ENCODE peak calls at places on chromosomes 11 and 22, in nine cellular contexts. P, Y, T, U, Z, Q, D, J and G are unnamed samples.

GRCh38 chr11:75475767-75476650 is 43.0 kb upstream of the KLHL35 start:
- DNase-seq in P (peak; percentile 6), Y (peak; percentile 30), T (peak; percentile 36), U (peak; percentile 49), Z (peak; percentile 33), Q (peak; percentile 69), D (peak; percentile 65), J (peak; percentile 45), G (no peak)

GRCh38 chr11:72741429-72741833 is 10.8 kb downstream of the ARAP1 start:
- DNase-seq in P (peak; percentile 41), Y (no peak), T (peak; percentile 86), U (peak; percentile 44), Z (peak; percentile 52), Q (no peak), D (no peak), J (no peak), G (no peak)

GRCh38 chr11:93957553-93957952 is 63.6 kb upstream of the HEPHL1 start:
- DNase-seq in P (no peak), Y (no peak), T (no peak), U (no peak), Z (no peak), Q (peak; percentile 58), D (no peak), J (no peak), G (no peak)

GRCh38 chr22:27719535-27720227 is 81.9 kb downstream of the MN1 start:
- DNase-seq in P (no peak), Y (peak; percentile 100), T (no peak), U (no peak), Z (no peak), Q (peak; percentile 46), D (peak; percentile 43), J (peak; percentile 100), G (peak; percentile 100)

GRCh38 chr11:5631969-5632635 is 7.3 kb downstream of the TRIM34 start:
- DNase-seq in P (no peak), Y (no peak), T (no peak), U (no peak), Z (no peak), Q (peak; percentile 44), D (no peak), J (no peak), G (no peak)

GRCh38 chr11:3037041-3037944 is 19.9 kb downstream of the CARS1 start:
- DNase-seq in P (peak; percentile 84), Y (peak; percentile 50), T (peak; percentile 91), U (peak; percentile 77), Z (peak; percentile 82), Q (peak; percentile 87), D (peak; percentile 80), J (peak; percentile 64), G (no peak)

GRCh38 chr11:131815631-131816030 is 445.2 kb downstream of the NTM start:
- DNase-seq in P (no peak), Y (no peak), T (no peak), U (no peak), Z (no peak), Q (no peak), D (no peak), J (no peak), G (no peak)

GRCh38 chr11:102205805-102206204 is 95.6 kb downstream of the YAP1 start:
- DNase-seq in P (no peak), Y (no peak), T (no peak), U (no peak), Z (no peak), Q (no peak), D (no peak), J (no peak), G (no peak)

GRCh38 chr11:131598305-131598704 is 227.9 kb downstream of the NTM start:
- DNase-seq in P (no peak), Y (no peak), T (no peak), U (no peak), Z (no peak), Q (no peak), D (no peak), J (no peak), G (no peak)

GRCh38 chr11:96237759-96238158 is 105.2 kb downstream of the MAML2 start:
- DNase-seq in P (no peak), Y (no peak), T (no peak), U (no peak), Z (no peak), Q (no peak), D (no peak), J (no peak), G (no peak)

GRCh38 chr11:34056672-34057071 is 5.1 kb downstream of the CAPRIN1 start:
- DNase-seq in P (no peak), Y (no peak), T (no peak), U (no peak), Z (no peak), Q (no peak), D (no peak), J (no peak), G (no peak)

GRCh38 chr11:95219599-95219998 is 11.4 kb downstream of the SESN3 start:
- DNase-seq in P (no peak), Y (no peak), T (no peak), U (no peak), Z (no peak), Q (no peak), D (no peak), J (no peak), G (no peak)

DNA sequence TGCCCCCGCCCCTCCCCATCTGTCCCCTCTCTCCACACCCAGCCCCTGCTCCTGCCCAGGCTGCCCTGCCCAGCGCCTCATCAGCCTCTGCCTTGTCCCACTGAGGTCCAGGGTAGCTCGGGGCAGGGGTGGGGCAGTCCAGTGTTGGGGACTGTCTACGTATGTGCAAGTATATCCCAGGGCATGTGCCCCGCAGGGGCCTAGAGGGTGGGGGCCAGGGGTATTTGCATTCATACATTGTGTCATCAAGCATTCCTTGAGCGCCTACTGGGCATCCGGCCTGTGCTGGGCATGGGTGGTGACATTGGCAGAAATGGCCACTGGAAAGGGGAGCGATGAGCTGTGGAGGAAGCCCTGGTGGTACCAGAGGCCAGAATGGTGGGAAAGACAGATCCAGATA is 17.6 kb upstream of the TAB1 start:
- DNase-seq in P (no peak), Y (no peak), T (no peak), U (no peak), Z (no peak), Q (no peak), D (no peak), J (no peak), G (no peak)
- H3K27ac ChIP-seq in P (no peak overlapping the region), Y (no peak overlapping the region), T (no peak overlapping the region), U (no peak overlapping the region), Z (no peak overlapping the region), Q (no peak overlapping the region), D (no peak overlapping the region), J (no peak overlapping the region), G (no peak overlapping the region)

GRCh38 chr11:67577951-67578350 is 5.7 kb upstream of the GSTP1 start:
- DNase-seq in P (no peak), Y (no peak), T (no peak), U (no peak), Z (no peak), Q (no peak), D (no peak), J (no peak), G (no peak)

GRCh38 chr11:67583319-67584204 is at the start of gene GSTP1:
- DNase-seq in P (peak; percentile 91), Y (peak; percentile 84), T (peak; percentile 96), U (peak; percentile 83), Z (peak; percentile 92), Q (peak; percentile 96), D (peak; percentile 95), J (peak; percentile 71), G (no peak)

GRCh38 chr11:67582026-67582425 is 1.6 kb upstream of the GSTP1 start:
- DNase-seq in P (no peak), Y (no peak), T (no peak), U (no peak), Z (no peak), Q (no peak), D (no peak), J (no peak), G (no peak)

GRCh38 chr11:67584205-67584880 is 731 bp downstream of the GSTP1 start:
- DNase-seq in P (peak; percentile 23), Y (peak; percentile 83), T (peak; percentile 93), U (peak; percentile 19), Z (peak; percentile 84), Q (peak; percentile 75), D (peak; percentile 86), J (peak; percentile 84), G (peak; percentile 68)

GRCh38 chr11:67581469-67581868 is 2.1 kb upstream of the GSTP1 start:
- DNase-seq in P (no peak), Y (no peak), T (no peak), U (no peak), Z (no peak), Q (peak; percentile 23), D (no peak), J (no peak), G (no peak)
- H3K27ac ChIP-seq in P (no peak overlapping the region), Y (no peak overlapping the region), T (peak overlapping the region; percentile 95), U (no peak overlapping the region), Z (no peak overlapping the region), Q (no peak overlapping the region), D (no peak overlapping the region), J (no peak overlapping the region), G (peak overlapping the region; percentile 98)

GRCh38 chr11:6889835-6890234 is 2.5 kb downstream of the OR2D2 start:
- DNase-seq in P (no peak), Y (no peak), T (no peak), U (no peak), Z (no peak), Q (no peak), D (no peak), J (no peak), G (no peak)

GRCh38 chr11:6894097-6894496 is 1.8 kb upstream of the OR2D2 start:
- DNase-seq in P (no peak), Y (no peak), T (no peak), U (peak; percentile 1), Z (no peak), Q (no peak), D (no peak), J (no peak), G (no peak)

GRCh38 chr11:6898911-6899310 is 6.6 kb upstream of the OR2D2 start:
- DNase-seq in P (no peak), Y (no peak), T (no peak), U (no peak), Z (no peak), Q (no peak), D (no peak), J (no peak), G (no peak)

GRCh38 chr11:6892400-6892799 is at the start of gene OR2D2:
- DNase-seq in P (no peak), Y (no peak), T (no peak), U (no peak), Z (no peak), Q (no peak), D (no peak), J (no peak), G (no peak)

GRCh38 chr11:6895010-6895409 is 2.7 kb upstream of the OR2D2 start:
- DNase-seq in P (no peak), Y (no peak), T (no peak), U (no peak), Z (no peak), Q (no peak), D (no peak), J (no peak), G (no peak)
- H3K27ac ChIP-seq in P (no peak overlapping the region), Y (no peak overlapping the region), T (no peak overlapping the region), U (no peak overlapping the region), Z (no peak overlapping the region), Q (no peak overlapping the region), D (no peak overlapping the region), J (no peak overlapping the region), G (no peak overlapping the region)

DNA sequence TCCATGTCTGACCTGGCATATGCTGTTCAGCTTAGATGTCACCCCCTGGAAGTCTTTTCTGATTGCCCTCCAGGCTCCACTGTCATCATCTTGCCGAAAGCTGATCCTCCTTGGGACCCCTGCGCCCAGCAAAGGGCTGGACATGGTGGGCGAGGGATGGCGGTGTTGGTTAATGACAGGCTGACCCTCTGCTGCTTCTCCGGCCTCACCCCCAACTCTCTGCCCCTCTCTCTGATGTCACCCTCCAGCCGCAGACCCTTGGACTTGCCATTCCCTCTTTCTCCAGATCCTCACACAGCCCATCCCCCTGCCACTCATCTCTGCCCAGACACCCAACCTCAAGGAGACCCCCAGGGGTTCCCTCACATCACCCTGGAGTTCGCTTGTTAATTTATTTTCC is 2.3 kb downstream of the EHBP1L1 start:
- DNase-seq in P (no peak), Y (no peak), T (no peak), U (no peak), Z (peak; percentile 6), Q (no peak), D (no peak), J (no peak), G (no peak)
- H3K27ac ChIP-seq in P (no peak overlapping the region), Y (peak overlapping the region; percentile 29), T (peak overlapping the region; percentile 99), U (peak overlapping the region; percentile 65), Z (peak overlapping the region; percentile 96), Q (peak overlapping the region; percentile 91), D (peak overlapping the region; percentile 95), J (no peak overlapping the region), G (peak overlapping the region; percentile 96)